ENCODE peak calls at places on chromosomes 12 and 14, in five cellular contexts. A, J, R, T and X are unnamed samples.

GRCh38 chr14:105364100-105364708 is 34.1 kb upstream of the TEX22 start:
- DNase-seq in A (peak; percentile 33), J (no peak), R (no peak), T (peak; percentile 83), X (no peak)

GRCh38 chr12:89353823-89354629 is 1.7 kb upstream of the DUSP6 start:
- DNase-seq in A (peak; percentile 81), J (peak; percentile 68), R (peak; percentile 90), T (peak; percentile 87), X (peak; percentile 66)

GRCh38 chr12:56468216-56469006 is at the start of gene SPRYD4:
- DNase-seq in A (peak; percentile 90), J (peak; percentile 94), R (peak; percentile 97), T (peak; percentile 95), X (peak; percentile 69)

GRCh38 chr12:48965447-48965846 is 6.1 kb downstream of the WNT10B start:
- DNase-seq in A (peak; percentile 28), J (peak; percentile 44), R (no peak), T (peak; percentile 56), X (no peak)

GRCh38 chr14:50823051-50823762 is 7.8 kb downstream of the NIN start:
- DNase-seq in A (peak; percentile 62), J (peak; percentile 40), R (no peak), T (no peak), X (no peak)

GRCh38 chr12:27619308-27619707 is 76.9 kb upstream of the REP15 start:
- DNase-seq in A (peak; percentile 97), J (no peak), R (no peak), T (peak; percentile 97), X (no peak)

GRCh38 chr12:123516221-123516780 is 17.2 kb downstream of the RILPL1 start:
- DNase-seq in A (no peak), J (no peak), R (no peak), T (no peak), X (no peak)

GRCh38 chr12:12236896-12237295 is 29.9 kb downstream of the LRP6 start:
- DNase-seq in A (no peak), J (no peak), R (no peak), T (no peak), X (no peak)

GRCh38 chr12:104462931-104463339 is 6.2 kb downstream of the CHST11 start:
- DNase-seq in A (no peak), J (no peak), R (no peak), T (no peak), X (no peak)

GRCh38 chr12:109461049-109461845 is 15.9 kb downstream of the KCTD10 start:
- DNase-seq in A (peak; percentile 69), J (no peak), R (no peak), T (peak; percentile 85), X (peak; percentile 19)

GRCh38 chr12:52837781-52838736 is 3.9 kb upstream of the KRT79 start:
- DNase-seq in A (peak; percentile 56), J (no peak), R (no peak), T (peak; percentile 47), X (no peak)

GRCh38 chr12:78531831-78532230 is 332.7 kb upstream of the SYT1 start:
- DNase-seq in A (no peak), J (no peak), R (no peak), T (no peak), X (no peak)

GRCh38 chr12:51847830-51848727 is at the start of gene FIGNL2:
- DNase-seq in A (no peak), J (peak; percentile 50), R (no peak), T (peak; percentile 30), X (no peak)

GRCh38 chr14:92203116-92203515 is 81.3 kb downstream of the CPSF2 start:
- DNase-seq in A (no peak), J (no peak), R (no peak), T (no peak), X (no peak)

GRCh38 chr12:132345555-132346200 is 16.3 kb upstream of the GALNT9 start:
- DNase-seq in A (no peak), J (no peak), R (no peak), T (no peak), X (no peak)

GRCh38 chr12:3281588-3282150 is 204.5 kb downstream of the TSPAN9 start:
- DNase-seq in A (no peak), J (no peak), R (no peak), T (no peak), X (no peak)

GRCh38 chr12:91833780-91834359 is 311.8 kb downstream of the BTG1 start:
- DNase-seq in A (no peak), J (peak; percentile 10), R (no peak), T (no peak), X (no peak)

GRCh38 chr12:91413591-91413990 is 231.0 kb upstream of the DCN start:
- DNase-seq in A (peak; percentile 63), J (no peak), R (no peak), T (peak; percentile 30), X (no peak)

GRCh38 chr14:37246427-37246829 is 48.7 kb downstream of the MIPOL1 start:
- DNase-seq in A (peak; percentile 39), J (peak; percentile 54), R (no peak), T (peak; percentile 63), X (peak; percentile 4)

GRCh38 chr12:96093543-96094196 is 58.3 kb upstream of the LTA4H start:
- DNase-seq in A (no peak), J (no peak), R (no peak), T (no peak), X (no peak)